ENCODE peak calls at places on chromosomes 6 and 20, in four cellular contexts. Y is non-pigmented ciliary epithelial cell; Z is foreskin keratinocyte; E is effector CD8-positive, alpha-beta T cell. H is an unnamed sample.

GRCh38 chr6:142902636-142903053 is 42.3 kb downstream of the HIVEP2 start:
- DNase-seq in Y (peak), Z (peak), E (peak), H (peak)

GRCh38 chr6:17057322-17057721 is 44.5 kb upstream of the STMND1 start:
- DNase-seq in Y (no peak), Z (peak), E (no peak), H (no peak)

GRCh38 chr20:2042400-2042799 is 48.5 kb upstream of the PDYN start:
- DNase-seq in Y (peak), Z (peak), E (no peak), H (no peak)

GRCh38 chr6:23031986-23032385 is 462.6 kb downstream of the HDGFL1 start:
- DNase-seq in Y (no peak), Z (peak), E (no peak), H (no peak)

GRCh38 chr20:62961310-62961783 is 8.8 kb downstream of the SLC17A9 start:
- DNase-seq in Y (no peak), Z (no peak), E (no peak), H (no peak)

GRCh38 chr6:158050955-158051354 is 69.3 kb downstream of the SYNJ2 start:
- DNase-seq in Y (no peak), Z (peak), E (no peak), H (no peak)

GRCh38 chr6:158043008-158043407 is 61.3 kb downstream of the SYNJ2 start:
- DNase-seq in Y (no peak), Z (no peak), E (no peak), H (no peak)

GRCh38 chr20:53202781-53203180 is 230.6 kb downstream of the TSHZ2 start:
- DNase-seq in Y (no peak), Z (peak), E (no peak), H (peak)

GRCh38 chr6:114084327-114084890 is 113.5 kb upstream of the HDAC2 start:
- DNase-seq in Y (no peak), Z (no peak), E (no peak), H (no peak)

H was measured in epithelial cell of prostate.